ENCODE peak calls at places on chromosomes 16 and 17, in ten cellular contexts. Y, G, Q, P, Z, R, I, F, S and W are unnamed samples.

GRCh38 chr17:60646701-60647100 is 30.9 kb upstream of the BCAS3 start:
- DNase-seq in F (no peak), S (no peak), R (no peak), P (no peak), G (no peak), I (no peak), Q (no peak), Z (no peak), Y (no peak), W (no peak)

GRCh38 chr16:71807905-71808592 is 585 bp downstream of the AP1G1 start:
- DNase-seq in G (peak), Q (no peak), Y (no peak), Z (no peak), P (no peak), I (no peak), S (no peak), F (peak), R (peak), W (no peak)

GRCh38 chr17:80291260-80291659 is 30.6 kb downstream of the RNF213 start:
- DNase-seq in S (no peak), F (no peak), Y (no peak), R (no peak), Z (no peak), Q (no peak), G (no peak), I (no peak), P (peak), W (no peak)

GRCh38 chr17:11598274-11599221 is at the start of gene DNAH9:
- DNase-seq in S (peak), Q (no peak), I (no peak), Z (peak), R (peak), F (no peak), Y (peak), G (no peak), P (peak), W (peak)

GRCh38 chr16:57577691-57578224 is 35.3 kb downstream of the ADGRG5 start:
- DNase-seq in Q (no peak), I (no peak), S (no peak), G (no peak), F (peak), Z (no peak), P (no peak), R (no peak), Y (no peak), W (no peak)

GRCh38 chr16:254461-254860 is 19.8 kb downstream of the FAM234A start:
- DNase-seq in Y (no peak), Z (no peak), F (no peak), R (no peak), P (no peak), I (no peak), Q (no peak), G (no peak), S (no peak), W (no peak)

GRCh38 chr17:77204531-77204930 is 63.8 kb downstream of the SEC14L1 start:
- DNase-seq in Z (no peak), R (no peak), P (no peak), F (no peak), Q (no peak), I (no peak), G (no peak), S (no peak), Y (no peak), W (no peak)

GRCh38 chr16:10080031-10080772 is 102.0 kb downstream of the GRIN2A start:
- DNase-seq in Y (peak), S (peak), I (no peak), G (no peak), R (no peak), Z (no peak), F (no peak), P (no peak), Q (no peak), W (no peak)

GRCh38 chr17:2796164-2797140 is at the start of gene RAP1GAP2:
- DNase-seq in R (no peak), Y (no peak), G (no peak), S (peak), P (peak), Q (peak), F (peak), I (peak), Z (no peak), W (no peak)

GRCh38 chr17:8776861-8777260 is 18.5 kb upstream of the SPDYE4 start:
- DNase-seq in Q (no peak), P (no peak), G (no peak), Z (no peak), Y (no peak), I (no peak), F (no peak), R (no peak), S (no peak), W (no peak)

GRCh38 chr16:67186550-67186950 is 2.8 kb upstream of the MATCAP1 start:
- DNase-seq in P (no peak), I (no peak), S (no peak), Q (no peak), Y (no peak), G (no peak), Z (no peak), F (no peak), R (no peak), W (no peak)

GRCh38 chr16:73448970-73449369 is 401.0 kb upstream of the ZFHX3 start:
- DNase-seq in Y (no peak), P (no peak), F (no peak), Z (no peak), Q (no peak), R (no peak), I (no peak), G (no peak), S (no peak), W (no peak)

GRCh38 chr17:50432125-50432762 is 6.2 kb downstream of the ACSF2 start:
- DNase-seq in I (no peak), P (no peak), R (no peak), Y (no peak), Z (no peak), Q (no peak), F (no peak), G (no peak), S (no peak), W (no peak)

GRCh38 chr17:7427549-7427948 is 1.1 kb upstream of the SPEM3 start:
- DNase-seq in P (no peak), R (no peak), F (no peak), Q (no peak), Z (no peak), S (no peak), G (no peak), Y (no peak), I (no peak), W (no peak)

GRCh38 chr16:46972971-46973456 is 460 bp downstream of the DNAJA2 start:
- DNase-seq in Q (peak), Y (no peak), F (peak), G (peak), Z (peak), S (peak), P (peak), I (peak), R (no peak), W (no peak)

GRCh38 chr17:248337-249235 is 67.1 kb upstream of the DOC2B start:
- DNase-seq in I (no peak), R (no peak), F (peak), Z (no peak), P (peak), Q (no peak), Y (no peak), S (no peak), G (no peak), W (no peak)

GRCh38 chr16:67923414-67924127 is 8.1 kb downstream of the CTRL start:
- DNase-seq in R (no peak), F (no peak), S (no peak), Q (no peak), Y (no peak), I (no peak), G (no peak), P (no peak), Z (no peak), W (no peak)

GRCh38 chr16:30899794-30900193 is 3.4 kb downstream of the CTF1 start:
- DNase-seq in G (no peak), S (no peak), P (no peak), F (no peak), I (no peak), Z (no peak), Q (no peak), Y (no peak), R (no peak), W (no peak)

GRCh38 chr16:89574681-89575246 is 794 bp upstream of the CPNE7 start:
- DNase-seq in P (peak), I (peak), S (no peak), Q (peak), Z (peak), F (peak), Y (peak), G (no peak), R (peak), W (no peak)

GRCh38 chr16:11257131-11257938 is 1.3 kb upstream of the SOCS1 start:
- DNase-seq in R (peak), Z (peak), P (peak), Y (peak), S (peak), G (no peak), I (no peak), F (peak), Q (no peak), W (no peak)

GRCh38 chr17:17808706-17809432 is 27.9 kb downstream of the SREBF1 start:
- DNase-seq in G (no peak), Y (peak), P (no peak), F (no peak), Z (no peak), S (no peak), R (no peak), Q (no peak), I (no peak), W (no peak)

GRCh38 chr16:83738926-83739503 is 68.8 kb upstream of the HSBP1 start:
- DNase-seq in G (no peak), Q (no peak), S (no peak), R (no peak), Y (no peak), Z (no peak), P (no peak), I (no peak), F (no peak), W (no peak)

GRCh38 chr17:12510535-12510934 is 155.2 kb upstream of the MYOCD start:
- DNase-seq in F (no peak), I (no peak), Q (no peak), Z (no peak), Y (no peak), P (no peak), R (no peak), S (no peak), G (no peak), W (no peak)

GRCh38 chr17:80237386-80237785 is 17.2 kb downstream of the SLC26A11 start:
- DNase-seq in I (no peak), F (no peak), R (no peak), Q (no peak), G (no peak), Y (no peak), S (no peak), Z (no peak), P (no peak), W (no peak)

GRCh38 chr17:77144227-77144626 is 3.5 kb downstream of the SEC14L1 start:
- DNase-seq in Z (no peak), R (no peak), F (no peak), Q (no peak), G (no peak), Y (no peak), P (no peak), S (no peak), I (no peak), W (no peak)

GRCh38 chr16:79632289-79632688 is 31.8 kb upstream of the MAF start:
- DNase-seq in Z (no peak), R (no peak), P (no peak), Y (no peak), F (no peak), I (no peak), G (no peak), Q (no peak), S (no peak), W (no peak)

GRCh38 chr16:50411034-50411433 is 42.2 kb upstream of the BRD7 start:
- DNase-seq in Z (no peak), Q (no peak), S (no peak), Y (no peak), F (no peak), P (no peak), G (no peak), I (no peak), R (no peak), W (no peak)